ENCODE peak calls at places on chromosomes 2 and 18, in nine cellular contexts. C, F, T, B, H, Z, N, G and U are unnamed samples.

GRCh38 chr2:41937464-41937861 is 110.4 kb upstream of the PKDCC start:
- DNase-seq in F (no peak), T (no peak), C (no peak), H (no peak), B (no peak), G (no peak), N (no peak), Z (peak; percentile 82), U (peak; percentile 46)

GRCh38 chr2:151437630-151438029 is 27.9 kb downstream of the RIF1 start:
- DNase-seq in F (no peak), B (peak; percentile 25), H (no peak), G (peak; percentile 44), C (no peak), T (no peak), Z (peak; percentile 2), N (peak; percentile 18), U (peak; percentile 11)

GRCh38 chr2:235669983-235670962 is 176.4 kb downstream of the AGAP1 start:
- DNase-seq in T (peak; percentile 70), H (peak; percentile 39), F (peak; percentile 47), N (peak; percentile 70), G (no peak), B (peak; percentile 35), C (peak; percentile 64), Z (peak; percentile 92), U (peak; percentile 42)

GRCh38 chr2:74059137-74059775 is 74.5 kb downstream of the TET3 start:
- DNase-seq in T (no peak), F (no peak), B (no peak), N (no peak), H (no peak), C (no peak), Z (no peak), G (no peak), U (no peak)

GRCh38 chr2:36338827-36339145 is 16.8 kb upstream of the CRIM1 start:
- DNase-seq in N (peak; percentile 57), G (no peak), F (no peak), Z (no peak), H (no peak), C (no peak), B (peak; percentile 58), T (no peak), U (no peak)

GRCh38 chr18:46387426-46388131 is 269.4 kb downstream of the LOXHD1 start:
- DNase-seq in C (peak; percentile 23), H (no peak), F (no peak), T (no peak), Z (peak; percentile 65), G (no peak), B (peak; percentile 95), N (no peak), U (peak; percentile 8)

GRCh38 chr18:24443870-24444269 is 16.6 kb upstream of the HRH4 start:
- DNase-seq in Z (no peak), C (no peak), T (no peak), B (no peak), G (no peak), N (no peak), F (no peak), H (no peak), U (no peak)

GRCh38 chr2:234840336-234840735 is 111.5 kb upstream of the SH3BP4 start:
- DNase-seq in T (peak; percentile 46), G (no peak), Z (peak; percentile 30), N (peak; percentile 97), F (peak; percentile 93), C (no peak), H (peak; percentile 76), B (peak; percentile 82), U (peak; percentile 98)

GRCh38 chr18:75638597-75639467 is 211.3 kb upstream of the SMIM21 start:
- DNase-seq in Z (peak; percentile 65), T (peak; percentile 34), N (peak; percentile 21), H (no peak), G (no peak), C (peak; percentile 24), F (peak; percentile 11), B (no peak), U (peak; percentile 55)

GRCh38 chr2:74003494-74004211 is 18.9 kb downstream of the TET3 start:
- DNase-seq in H (peak; percentile 48), C (no peak), F (peak; percentile 26), T (peak; percentile 44), N (peak; percentile 82), Z (peak; percentile 56), B (peak; percentile 69), G (no peak), U (no peak)

GRCh38 chr2:10554961-10555809 is 107.1 kb upstream of the ODC1 start:
- DNase-seq in N (no peak), C (no peak), F (no peak), B (no peak), Z (no peak), T (no peak), H (no peak), G (no peak), U (no peak)

GRCh38 chr2:161029321-161029720 is 130.9 kb upstream of the TANK start:
- DNase-seq in B (no peak), C (no peak), N (no peak), T (no peak), H (no peak), G (no peak), Z (no peak), F (no peak), U (no peak)
- H3K4me3 ChIP-seq in B (no peak overlapping the region), C (no peak overlapping the region), N (no peak overlapping the region), T (no peak overlapping the region), H (no peak overlapping the region), G (no peak overlapping the region), Z (no peak overlapping the region), F (no peak overlapping the region), U (no peak overlapping the region)

GRCh38 chr18:67510831-67511230 is 5.7 kb downstream of the DSEL start:
- DNase-seq in G (no peak), B (no peak), C (no peak), H (no peak), Z (no peak), N (no peak), T (no peak), F (no peak), U (no peak)

GRCh38 chr18:67514465-67514864 is 2.1 kb downstream of the DSEL start:
- DNase-seq in F (no peak), C (no peak), G (no peak), H (no peak), T (no peak), Z (no peak), N (no peak), B (no peak), U (no peak)

GRCh38 chr18:67514901-67515540 is 1.5 kb downstream of the DSEL start:
- DNase-seq in H (no peak), T (no peak), N (peak; percentile 20), G (no peak), Z (no peak), B (no peak), C (no peak), F (no peak), U (no peak)

GRCh38 chr18:67511840-67512239 is 4.7 kb downstream of the DSEL start:
- DNase-seq in C (no peak), Z (no peak), T (no peak), H (no peak), B (no peak), F (no peak), G (no peak), N (no peak), U (no peak)

GRCh38 chr18:67513285-67513684 is 3.2 kb downstream of the DSEL start:
- DNase-seq in G (no peak), T (no peak), Z (peak; percentile 11), C (no peak), H (no peak), B (peak; percentile 31), F (no peak), N (peak; percentile 12), U (no peak)
- TF ChIP-seq CTCF in G (no peak), T (no peak), Z (peak; percentile 28), C (no peak), H (peak; percentile 18), B (peak; percentile 31), F (peak; percentile 6), N (peak; percentile 30), U (peak; percentile 25)

GRCh38 chr2:55153564-55154315 is 78.4 kb downstream of the CLHC1 start:
- DNase-seq in F (no peak), Z (no peak), G (no peak), C (no peak), T (no peak), N (no peak), H (no peak), B (peak; percentile 77), U (no peak)

GRCh38 chr2:55148269-55148668 is 83.8 kb downstream of the CLHC1 start:
- DNase-seq in Z (no peak), N (peak; percentile 33), C (no peak), H (peak; percentile 52), B (peak; percentile 88), G (no peak), F (no peak), T (no peak), U (no peak)

GRCh38 chr2:55152475-55153422 is 79.3 kb downstream of the CLHC1 start:
- DNase-seq in H (no peak), F (no peak), Z (no peak), N (no peak), T (no peak), B (no peak), C (no peak), G (no peak), U (no peak)

GRCh38 chr2:55151721-55152433 is 80.2 kb downstream of the CLHC1 start:
- DNase-seq in C (no peak), B (no peak), T (no peak), F (no peak), H (no peak), Z (no peak), N (no peak), G (no peak), U (no peak)

GRCh38 chr2:55150834-55151233 is 81.3 kb downstream of the CLHC1 start:
- DNase-seq in Z (no peak), N (no peak), F (no peak), C (no peak), H (no peak), B (no peak), T (no peak), G (peak; percentile 52), U (no peak)
- H3K4me3 ChIP-seq in Z (no peak overlapping the region), N (no peak overlapping the region), F (no peak overlapping the region), C (no peak overlapping the region), H (no peak overlapping the region), B (no peak overlapping the region), T (no peak overlapping the region), G (no peak overlapping the region), U (no peak overlapping the region)

GRCh38 chr18:55517055-55517454 is 70.9 kb downstream of the TCF4 start:
- DNase-seq in G (no peak), Z (no peak), H (no peak), T (no peak), C (no peak), N (no peak), B (no peak), F (no peak), U (no peak)

GRCh38 chr18:55515946-55516710 is 71.9 kb downstream of the TCF4 start:
- DNase-seq in N (peak; percentile 56), F (no peak), G (no peak), H (peak; percentile 24), C (no peak), T (no peak), B (peak; percentile 55), Z (no peak), U (no peak)

GRCh38 chr18:55523001-55523400 is 65.0 kb downstream of the TCF4 start:
- DNase-seq in N (no peak), Z (no peak), B (no peak), G (no peak), H (no peak), C (no peak), F (no peak), T (no peak), U (no peak)

GRCh38 chr18:55524353-55525123 is 63.5 kb downstream of the TCF4 start:
- DNase-seq in Z (peak; percentile 50), B (no peak), H (no peak), N (no peak), G (no peak), C (no peak), F (no peak), T (no peak), U (no peak)

GRCh38 chr18:55522011-55522410 is 66.0 kb downstream of the TCF4 start:
- DNase-seq in B (no peak), N (no peak), G (peak; percentile 32), H (no peak), C (no peak), Z (peak; percentile 65), T (no peak), F (no peak), U (no peak)
- TF ChIP-seq CTCF in B (peak; percentile 39), N (peak; percentile 64), G (peak; percentile 70), H (peak; percentile 30), C (peak; percentile 35), Z (peak; percentile 71), T (peak; percentile 50), F (peak; percentile 40), U (peak; percentile 21)